ENCODE peak calls at places on chromosome 12, in five cellular contexts. S is GM12878, H is K562, U is SK-N-SH, X is HepG2. N is an unnamed sample.

GRCh38 chr12:121465921-121466799 is 66.2 kb downstream of the RNF34 start:
- DNase-seq in S (no peak), H (peak; percentile 41), U (peak; percentile 75), X (no peak), N (no peak)

GRCh38 chr12:113482334-113482733 is 10.7 kb upstream of the LHX5 start:
- DNase-seq in S (no peak), H (no peak), U (no peak), X (no peak), N (no peak)

GRCh38 chr12:115697341-115697740 is 580.2 kb downstream of the MED13L start:
- DNase-seq in S (no peak), H (no peak), U (no peak), X (no peak), N (no peak)

GRCh38 chr12:71641390-71641789 is 22.3 kb downstream of the ZFC3H1 start:
- DNase-seq in S (no peak), H (peak; percentile 35), U (no peak), X (no peak), N (no peak)

GRCh38 chr12:8943565-8944186 is 5.8 kb downstream of the M6PR start:
- DNase-seq in S (no peak), H (no peak), U (no peak), X (no peak), N (no peak)

GRCh38 chr12:41013921-41014642 is 174.0 kb upstream of the PDZRN4 start:
- DNase-seq in S (no peak), H (no peak), U (no peak), X (no peak), N (no peak)

GRCh38 chr12:132886529-132887477 is 602 bp downstream of the CHFR start:
- DNase-seq in S (no peak), H (peak; percentile 58), U (no peak), X (peak; percentile 6), N (no peak)

GRCh38 chr12:38469689-38470088 is 153.1 kb downstream of the ALG10B start:
- DNase-seq in S (no peak), H (no peak), U (no peak), X (no peak), N (no peak)

GRCh38 chr12:45726594-45727300 is 2.8 kb upstream of the ARID2 start:
- DNase-seq in S (no peak), H (peak; percentile 50), U (peak; percentile 55), X (peak; percentile 9), N (no peak)

GRCh38 chr12:46160981-46161690 is 107.7 kb downstream of the SLC38A1 start:
- DNase-seq in S (no peak), H (no peak), U (no peak), X (no peak), N (no peak)

GRCh38 chr12:17020765-17021164 is 414.8 kb upstream of the LMO3 start:
- DNase-seq in S (no peak), H (no peak), U (no peak), X (no peak), N (no peak)

GRCh38 chr12:66103011-66103913 is 27.3 kb downstream of the LLPH start:
- DNase-seq in S (no peak), H (peak; percentile 12), U (no peak), X (no peak), N (peak; percentile 24)

GRCh38 chr12:90909069-90909676 is 45.8 kb downstream of the CCER1 start:
- DNase-seq in S (no peak), H (peak; percentile 4), U (peak; percentile 17), X (peak; percentile 6), N (peak; percentile 38)

GRCh38 chr12:16473610-16474326 is 126.3 kb downstream of the MGST1 start:
- DNase-seq in S (no peak), H (no peak), U (no peak), X (no peak), N (no peak)

GRCh38 chr12:124764451-124764850 is 99.2 kb downstream of the SCARB1 start:
- DNase-seq in S (no peak), H (peak; percentile 32), U (no peak), X (no peak), N (no peak)

DNA sequence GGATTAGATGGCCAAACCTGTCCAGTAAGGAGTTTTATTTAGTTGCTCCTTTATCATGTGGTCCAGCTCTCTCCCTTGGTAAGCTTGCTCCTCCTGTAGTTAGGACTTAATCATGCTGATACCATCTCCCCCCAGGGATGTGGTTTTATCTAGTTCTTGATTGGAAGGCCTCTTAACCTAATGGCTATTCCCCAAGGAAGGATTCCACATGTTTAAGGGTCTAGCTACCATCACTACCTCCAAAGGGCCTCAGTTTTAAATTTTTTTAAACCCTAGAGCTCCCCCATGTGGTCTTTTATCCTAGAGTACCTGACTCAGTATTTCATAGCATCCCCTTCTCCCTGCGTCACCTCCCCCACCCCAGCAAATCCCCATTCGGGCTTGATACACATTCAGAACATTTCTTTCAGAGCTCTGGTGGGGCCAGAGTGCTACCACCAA is 22.5 kb downstream of the MAP3K12 start:
- DNase-seq in S (no peak), H (peak; percentile 26), U (peak; percentile 67), X (no peak), N (no peak)
- TF ChIP-seq ZBTB33 in S (no peak), H (no peak), U (no peak), X (no peak), N (no peak)

GRCh38 chr12:97555547-97556200 is 93.1 kb downstream of the RMST start:
- DNase-seq in S (no peak), H (no peak), U (no peak), X (no peak), N (no peak)

GRCh38 chr12:97552410-97553050 is 89.9 kb downstream of the RMST start:
- DNase-seq in S (no peak), H (no peak), U (no peak), X (no peak), N (no peak)

GRCh38 chr12:97560359-97560758 is 97.8 kb downstream of the RMST start:
- DNase-seq in S (no peak), H (no peak), U (no peak), X (no peak), N (no peak)

GRCh38 chr12:97557116-97557515 is 94.5 kb downstream of the RMST start:
- DNase-seq in S (no peak), H (no peak), U (no peak), X (no peak), N (no peak)

DNA sequence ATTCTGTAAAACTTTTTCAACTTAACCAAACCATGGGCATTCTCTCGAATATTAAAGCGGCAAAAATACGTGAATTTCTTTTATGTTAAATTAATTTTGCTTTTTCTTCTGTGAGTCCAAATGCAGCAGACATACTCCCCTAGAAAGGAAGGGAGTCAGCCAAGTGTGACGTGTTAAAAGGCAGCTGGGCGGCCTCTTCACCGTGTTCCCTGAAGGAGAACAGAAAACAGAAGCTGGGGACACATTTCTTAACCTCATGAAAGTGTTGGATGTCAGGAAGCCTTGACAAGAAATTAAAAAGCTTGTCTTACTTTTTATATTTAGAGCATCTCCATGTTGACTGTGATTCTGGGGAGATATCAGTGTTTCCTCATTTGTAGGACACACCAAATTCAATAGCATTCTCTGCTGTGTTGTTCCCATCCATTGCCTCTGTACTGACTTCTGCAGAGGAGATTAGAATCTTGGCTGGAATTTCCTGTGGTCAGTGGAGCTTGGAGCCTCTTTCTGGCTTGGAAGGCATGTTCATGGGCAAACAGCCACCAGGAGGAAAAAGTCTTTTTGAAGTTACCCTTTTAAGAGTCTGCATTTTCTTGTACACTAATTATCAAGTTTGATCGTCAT is 93.7 kb downstream of the RMST start:
- DNase-seq in S (no peak), H (no peak), U (peak; percentile 33), X (peak; percentile 77), N (no peak)
- H2AFZ ChIP-seq in S (no peak overlapping the region), H (no peak overlapping the region), U (peak overlapping the region; percentile 72), X (no peak overlapping the region), N (no peak overlapping the region)

DNA sequence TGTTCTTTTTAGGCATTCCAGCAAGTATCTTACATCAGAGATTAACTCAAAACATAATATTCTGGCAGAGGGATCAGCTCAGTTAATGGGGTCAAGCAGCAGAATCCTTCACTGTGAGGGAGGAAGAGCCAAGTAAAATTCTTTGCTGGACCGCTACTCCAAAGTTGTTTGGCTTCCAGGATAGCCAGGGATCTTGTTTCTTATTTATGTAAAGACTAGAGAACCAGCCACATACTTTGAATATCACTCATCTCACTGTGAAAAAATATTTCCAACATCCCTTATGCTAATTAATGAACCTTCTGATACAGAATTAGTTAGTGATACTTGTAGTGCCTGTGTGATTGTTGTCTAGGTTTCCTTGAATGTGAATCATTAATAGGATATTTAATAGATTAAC is 94.2 kb downstream of the PLEKHA5 start:
- DNase-seq in S (no peak), H (no peak), U (no peak), X (no peak), N (no peak)
- TF ChIP-seq MAX in S (no peak), H (no peak), U (no peak), X (no peak), N (no peak)

GRCh38 chr12:130088509-130088908 is 73.8 kb upstream of the FZD10 start:
- DNase-seq in S (no peak), H (no peak), U (no peak), X (no peak), N (no peak)
- TF ChIP-seq ZBTB33 in S (no peak), H (no peak), U (no peak), X (no peak), N (no peak)

DNA sequence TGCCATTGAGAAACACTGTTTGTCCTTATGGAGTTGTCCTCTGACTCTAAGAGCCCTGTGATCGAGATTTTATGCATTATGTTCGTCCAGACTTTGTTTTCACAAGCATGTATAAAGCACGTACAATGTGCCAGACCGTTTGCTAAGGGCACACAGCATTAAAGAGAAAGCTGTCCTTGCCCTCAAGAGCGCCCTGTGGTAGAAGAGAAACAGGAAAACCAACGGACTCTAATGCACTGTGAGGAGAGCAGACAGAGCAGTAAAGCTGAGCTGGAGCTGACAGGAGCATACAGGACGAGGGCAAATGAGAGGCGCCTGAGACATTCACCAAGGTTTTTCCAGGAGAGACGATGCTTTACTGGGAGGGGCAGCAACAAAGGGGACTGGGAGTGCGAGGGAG is 66.2 kb upstream of the OVCH1 start:
- DNase-seq in S (no peak), H (no peak), U (no peak), X (no peak), N (no peak)
- H2AFZ ChIP-seq in S (no peak overlapping the region), H (no peak overlapping the region), U (no peak overlapping the region), X (no peak overlapping the region), N (no peak overlapping the region)

GRCh38 chr12:119804011-119804641 is 73.0 kb downstream of the CIT start:
- DNase-seq in S (no peak), H (peak; percentile 67), U (peak; percentile 86), X (peak; percentile 54), N (peak; percentile 33)

GRCh38 chr12:119807380-119807779 is 69.7 kb downstream of the CIT start:
- DNase-seq in S (no peak), H (no peak), U (no peak), X (no peak), N (no peak)

GRCh38 chr12:119803391-119803791 is 73.7 kb downstream of the CIT start:
- DNase-seq in S (no peak), H (no peak), U (peak; percentile 41), X (no peak), N (no peak)

GRCh38 chr12:119809023-119809422 is 68.1 kb downstream of the CIT start:
- DNase-seq in S (no peak), H (no peak), U (no peak), X (no peak), N (no peak)

DNA sequence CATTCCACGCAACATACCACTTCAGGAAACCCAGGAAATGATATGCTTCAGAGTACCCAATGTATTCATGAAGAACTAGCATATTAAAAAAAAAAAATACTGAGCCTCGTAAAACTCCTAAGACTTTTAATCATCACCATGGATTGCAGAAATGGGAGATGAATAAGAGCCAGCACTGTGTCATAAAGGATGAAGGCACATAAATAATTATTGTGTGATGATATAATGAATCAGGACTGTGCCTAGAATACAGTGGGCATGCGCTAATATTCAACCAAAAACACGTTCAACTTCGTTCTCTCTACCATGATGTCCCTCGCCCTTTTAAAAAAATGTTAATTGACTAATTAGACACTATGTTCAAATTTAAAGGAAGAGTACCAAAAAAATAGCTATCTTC is 68.7 kb downstream of the CIT start:
- DNase-seq in S (no peak), H (no peak), U (no peak), X (no peak), N (no peak)
- TF ChIP-seq MAX in S (no peak), H (no peak), U (no peak), X (no peak), N (no peak)

N was measured in HCT116.